ENCODE peak calls at places on chromosomes 12 and 14, in six cellular contexts. One of them, this sample, is unnamed.

GRCh38 chr14:45212231-45212630 is 40.8 kb downstream of the MIS18BP1 start:
- DNase-seq in HCT116: no peak
- DNase-seq in endothelial cell of umbilical vein: no peak
- DNase-seq in HepG2: no peak
- DNase-seq in GM23338: peak; percentile 55
- DNase-seq in K562: no peak
- DNase-seq in this sample: no peak

GRCh38 chr12:56634242-56634836 is 4.2 kb upstream of the BAZ2A start:
- DNase-seq in HCT116: peak; percentile 45
- DNase-seq in endothelial cell of umbilical vein: peak; percentile 23
- DNase-seq in HepG2: peak; percentile 70
- DNase-seq in GM23338: peak; percentile 95
- DNase-seq in K562: peak; percentile 73
- DNase-seq in this sample: no peak

GRCh38 chr14:53619625-53620324 is 336.9 kb downstream of the BMP4 start:
- DNase-seq in HCT116: no peak
- DNase-seq in endothelial cell of umbilical vein: no peak
- DNase-seq in HepG2: no peak
- DNase-seq in GM23338: no peak
- DNase-seq in K562: no peak
- DNase-seq in this sample: no peak

GRCh38 chr14:76776306-76777251 is 15.3 kb downstream of the VASH1 start:
- DNase-seq in HCT116: no peak
- DNase-seq in endothelial cell of umbilical vein: no peak
- DNase-seq in HepG2: peak; percentile 29
- DNase-seq in GM23338: no peak
- DNase-seq in K562: peak; percentile 17
- DNase-seq in this sample: no peak

GRCh38 chr14:34971381-34971780 is 11.4 kb upstream of the SRP54 start:
- DNase-seq in HCT116: no peak
- DNase-seq in endothelial cell of umbilical vein: peak; percentile 48
- DNase-seq in HepG2: no peak
- DNase-seq in GM23338: no peak
- DNase-seq in K562: no peak
- DNase-seq in this sample: no peak

GRCh38 chr12:6764011-6764828 is 1.9 kb upstream of the PTMS start:
- DNase-seq in HCT116: peak; percentile 99
- DNase-seq in endothelial cell of umbilical vein: peak; percentile 99
- DNase-seq in HepG2: peak; percentile 95
- DNase-seq in GM23338: peak; percentile 99
- DNase-seq in K562: peak; percentile 88
- DNase-seq in this sample: peak; percentile 98

GRCh38 chr12:727321-727720 is 25.1 kb upstream of the WNK1 start:
- DNase-seq in HCT116: no peak
- DNase-seq in endothelial cell of umbilical vein: no peak
- DNase-seq in HepG2: no peak
- DNase-seq in GM23338: no peak
- DNase-seq in K562: no peak
- DNase-seq in this sample: no peak

GRCh38 chr12:22312336-22312735 is 22.2 kb downstream of the ST8SIA1 start:
- DNase-seq in HCT116: no peak
- DNase-seq in endothelial cell of umbilical vein: no peak
- DNase-seq in HepG2: peak; percentile 5
- DNase-seq in GM23338: no peak
- DNase-seq in K562: no peak
- DNase-seq in this sample: no peak

GRCh38 chr12:15763336-15763735 is 25.9 kb downstream of the EPS8 start:
- DNase-seq in HCT116: no peak
- DNase-seq in endothelial cell of umbilical vein: no peak
- DNase-seq in HepG2: no peak
- DNase-seq in GM23338: no peak
- DNase-seq in K562: no peak
- DNase-seq in this sample: no peak

GRCh38 chr14:87411370-87411769 is 581.6 kb downstream of the GALC start:
- DNase-seq in HCT116: no peak
- DNase-seq in endothelial cell of umbilical vein: no peak
- DNase-seq in HepG2: no peak
- DNase-seq in GM23338: no peak
- DNase-seq in K562: no peak
- DNase-seq in this sample: no peak

GRCh38 chr12:21516281-21516680 is 9.8 kb upstream of the SPX start:
- DNase-seq in HCT116: no peak
- DNase-seq in endothelial cell of umbilical vein: no peak
- DNase-seq in HepG2: no peak
- DNase-seq in GM23338: no peak
- DNase-seq in K562: no peak
- DNase-seq in this sample: no peak

GRCh38 chr14:77154421-77154820 is 12.8 kb upstream of the ZDHHC22 start:
- DNase-seq in HCT116: no peak
- DNase-seq in endothelial cell of umbilical vein: no peak
- DNase-seq in HepG2: no peak
- DNase-seq in GM23338: no peak
- DNase-seq in K562: no peak
- DNase-seq in this sample: no peak

GRCh38 chr14:31781578-31781977 is 220.4 kb downstream of the NUBPL start:
- DNase-seq in HCT116: no peak
- DNase-seq in endothelial cell of umbilical vein: no peak
- DNase-seq in HepG2: no peak
- DNase-seq in GM23338: peak; percentile 45
- DNase-seq in K562: no peak
- DNase-seq in this sample: no peak

GRCh38 chr14:98070521-98070920 is 1201.5 kb downstream of the BCL11B start:
- DNase-seq in HCT116: no peak
- DNase-seq in endothelial cell of umbilical vein: no peak
- DNase-seq in HepG2: no peak
- DNase-seq in GM23338: no peak
- DNase-seq in K562: no peak
- DNase-seq in this sample: no peak

GRCh38 chr12:49283541-49284429 is 11.2 kb upstream of the PRPH start:
- DNase-seq in HCT116: no peak
- DNase-seq in endothelial cell of umbilical vein: no peak
- DNase-seq in HepG2: no peak
- DNase-seq in GM23338: peak; percentile 47
- DNase-seq in K562: peak; percentile 46
- DNase-seq in this sample: no peak

GRCh38 chr14:95281560-95282176 is 38.0 kb downstream of the CLMN start:
- DNase-seq in HCT116: no peak
- DNase-seq in endothelial cell of umbilical vein: no peak
- DNase-seq in HepG2: no peak
- DNase-seq in GM23338: no peak
- DNase-seq in K562: no peak
- DNase-seq in this sample: no peak
- TF ChIP-seq EZH2 in HCT116: no peak
- TF ChIP-seq EZH2 in endothelial cell of umbilical vein: no peak
- TF ChIP-seq EZH2 in HepG2: no peak
- TF ChIP-seq EZH2 in GM23338: no peak
- TF ChIP-seq EZH2 in K562: no peak
- TF ChIP-seq EZH2 in this sample: no peak

GRCh38 chr12:79561401-79562132 is 129.2 kb downstream of the PAWR start:
- DNase-seq in HCT116: no peak
- DNase-seq in endothelial cell of umbilical vein: no peak
- DNase-seq in HepG2: no peak
- DNase-seq in GM23338: peak; percentile 26
- DNase-seq in K562: no peak
- DNase-seq in this sample: no peak

GRCh38 chr12:79559591-79559990 is 131.2 kb downstream of the PAWR start:
- DNase-seq in HCT116: no peak
- DNase-seq in endothelial cell of umbilical vein: no peak
- DNase-seq in HepG2: no peak
- DNase-seq in GM23338: no peak
- DNase-seq in K562: no peak
- DNase-seq in this sample: no peak

GRCh38 chr12:79558924-79559469 is 131.8 kb downstream of the PAWR start:
- DNase-seq in HCT116: no peak
- DNase-seq in endothelial cell of umbilical vein: no peak
- DNase-seq in HepG2: no peak
- DNase-seq in GM23338: no peak
- DNase-seq in K562: no peak
- DNase-seq in this sample: no peak

GRCh38 chr12:79557690-79558315 is 133.0 kb downstream of the PAWR start:
- DNase-seq in HCT116: no peak
- DNase-seq in endothelial cell of umbilical vein: no peak
- DNase-seq in HepG2: no peak
- DNase-seq in GM23338: no peak
- DNase-seq in K562: no peak
- DNase-seq in this sample: no peak

GRCh38 chr12:79560165-79560889 is 130.4 kb downstream of the PAWR start:
- DNase-seq in HCT116: no peak
- DNase-seq in endothelial cell of umbilical vein: no peak
- DNase-seq in HepG2: peak; percentile 93
- DNase-seq in GM23338: no peak
- DNase-seq in K562: no peak
- DNase-seq in this sample: no peak
- H3K27ac ChIP-seq in HCT116: no peak overlapping the region
- H3K27ac ChIP-seq in endothelial cell of umbilical vein: no peak overlapping the region
- H3K27ac ChIP-seq in HepG2: peak overlapping the region; percentile 89
- H3K27ac ChIP-seq in GM23338: peak overlapping the region; percentile 23
- H3K27ac ChIP-seq in K562: no peak overlapping the region
- H3K27ac ChIP-seq in this sample: peak overlapping the region; percentile 38

DNA sequence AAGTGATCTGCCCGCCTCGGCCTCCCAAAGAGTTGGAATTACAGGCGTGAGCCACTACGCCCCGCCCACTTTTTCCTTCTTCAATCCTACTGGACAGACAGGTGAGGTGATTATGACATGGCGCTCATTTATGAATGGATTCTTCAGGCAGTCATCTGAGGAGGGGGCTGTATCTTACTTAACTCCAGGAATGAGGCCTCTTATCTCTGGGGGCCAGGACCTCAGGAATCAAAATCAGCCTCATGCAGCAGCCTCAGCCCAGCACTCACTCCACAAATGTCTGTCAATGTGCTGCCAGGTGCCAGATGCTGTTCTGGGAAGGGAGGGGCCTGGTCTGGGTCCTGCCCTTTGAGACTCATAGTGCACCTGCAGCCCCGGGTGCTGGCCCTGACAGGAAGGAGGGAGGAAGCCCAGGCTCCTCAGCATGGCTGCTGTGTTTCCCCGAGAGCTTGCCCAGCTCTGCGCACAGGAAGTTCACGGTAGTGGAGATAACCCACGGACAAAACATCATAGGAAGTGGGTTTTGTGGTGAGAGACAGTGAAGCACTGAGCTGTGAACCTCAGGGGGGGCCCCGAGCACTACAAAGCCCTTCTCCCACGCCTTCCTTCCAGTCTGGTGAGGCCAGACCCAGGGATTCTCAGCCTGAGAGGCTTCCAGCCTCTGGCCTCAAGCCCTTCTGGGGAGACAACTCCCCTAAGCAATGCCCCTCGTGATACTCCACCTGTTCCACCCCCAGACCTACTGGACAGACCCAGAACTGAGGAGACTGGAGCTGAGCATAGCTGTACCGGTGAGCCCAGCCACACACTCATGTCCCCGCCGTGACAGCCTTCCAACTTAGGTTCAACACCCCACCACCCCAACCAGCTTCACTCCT is 22.3 kb downstream of the GALNT6 start:
- DNase-seq in HCT116: no peak
- DNase-seq in endothelial cell of umbilical vein: peak; percentile 74
- DNase-seq in HepG2: no peak
- DNase-seq in GM23338: peak; percentile 55
- DNase-seq in K562: peak; percentile 81
- DNase-seq in this sample: no peak
- TF ChIP-seq POLR2AphosphoS5 in HCT116: no peak
- TF ChIP-seq POLR2AphosphoS5 in endothelial cell of umbilical vein: peak; percentile 98
- TF ChIP-seq POLR2AphosphoS5 in HepG2: no peak
- TF ChIP-seq POLR2AphosphoS5 in GM23338: no peak
- TF ChIP-seq POLR2AphosphoS5 in K562: peak; percentile 93
- TF ChIP-seq POLR2AphosphoS5 in this sample: no peak

GRCh38 chr12:98745578-98746391 is 100.7 kb downstream of the APAF1 start:
- DNase-seq in HCT116: no peak
- DNase-seq in endothelial cell of umbilical vein: peak; percentile 39
- DNase-seq in HepG2: no peak
- DNase-seq in GM23338: peak; percentile 57
- DNase-seq in K562: no peak
- DNase-seq in this sample: no peak
- TF ChIP-seq EZH2 in HCT116: no peak
- TF ChIP-seq EZH2 in endothelial cell of umbilical vein: no peak
- TF ChIP-seq EZH2 in HepG2: peak; percentile 36
- TF ChIP-seq EZH2 in GM23338: no peak
- TF ChIP-seq EZH2 in K562: no peak
- TF ChIP-seq EZH2 in this sample: no peak

DNA sequence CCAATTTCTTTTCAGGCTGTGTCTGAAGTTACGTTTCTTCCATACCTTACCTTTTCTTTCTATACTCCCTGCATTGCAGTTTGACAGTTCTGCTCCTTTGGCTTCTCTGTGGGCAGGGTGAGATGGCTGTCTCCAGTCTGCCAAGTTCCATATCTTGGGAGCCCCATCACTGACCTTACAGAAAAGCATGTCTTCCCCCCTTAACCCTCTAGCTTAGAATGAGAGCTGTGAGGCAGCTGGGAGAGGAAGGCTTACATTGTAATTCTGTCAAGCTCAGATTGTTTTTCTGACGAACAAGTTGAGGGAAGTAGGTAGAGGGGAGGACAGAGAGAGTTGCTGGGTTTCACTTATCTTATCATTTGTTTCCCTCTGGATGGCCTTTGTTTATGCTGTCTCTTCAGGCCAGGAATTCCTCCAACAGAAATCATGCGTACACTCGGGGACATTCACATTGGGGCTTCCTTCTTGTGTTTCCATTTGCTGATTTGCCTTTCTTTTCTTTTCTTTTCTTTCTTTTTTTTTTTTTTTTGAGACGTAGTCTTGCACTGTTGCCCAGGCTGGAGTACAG is 9.3 kb downstream of the DAAM1 start:
- DNase-seq in HCT116: no peak
- DNase-seq in endothelial cell of umbilical vein: peak; percentile 22
- DNase-seq in HepG2: no peak
- DNase-seq in GM23338: no peak
- DNase-seq in K562: peak; percentile 22
- DNase-seq in this sample: no peak
- H3K27ac ChIP-seq in HCT116: no peak overlapping the region
- H3K27ac ChIP-seq in endothelial cell of umbilical vein: no peak overlapping the region
- H3K27ac ChIP-seq in HepG2: no peak overlapping the region
- H3K27ac ChIP-seq in GM23338: no peak overlapping the region
- H3K27ac ChIP-seq in K562: no peak overlapping the region
- H3K27ac ChIP-seq in this sample: no peak overlapping the region

DNA sequence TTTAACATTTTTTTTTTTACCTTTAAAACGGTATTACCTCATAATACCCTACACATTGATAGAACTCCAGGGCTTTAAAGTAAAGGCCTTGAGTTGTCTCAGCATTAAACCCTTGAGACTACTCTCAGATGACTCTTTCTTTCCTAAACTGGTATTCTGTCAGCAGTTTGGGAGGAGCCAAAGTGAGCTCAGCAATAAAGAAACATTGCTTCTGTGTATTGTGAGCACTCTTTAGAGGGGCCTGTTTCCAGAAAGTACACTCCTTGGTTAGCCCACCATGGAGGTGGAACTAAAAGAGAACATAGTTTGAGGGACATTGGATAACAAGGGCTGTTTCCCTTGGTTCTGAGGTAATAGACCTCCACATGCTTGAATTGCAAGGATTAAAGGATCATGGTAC is 20.4 kb downstream of the MAP3K12 start:
- DNase-seq in HCT116: no peak
- DNase-seq in endothelial cell of umbilical vein: no peak
- DNase-seq in HepG2: no peak
- DNase-seq in GM23338: no peak
- DNase-seq in K562: no peak
- DNase-seq in this sample: no peak
- TF ChIP-seq POLR2AphosphoS5 in HCT116: no peak
- TF ChIP-seq POLR2AphosphoS5 in endothelial cell of umbilical vein: no peak
- TF ChIP-seq POLR2AphosphoS5 in HepG2: no peak
- TF ChIP-seq POLR2AphosphoS5 in GM23338: no peak
- TF ChIP-seq POLR2AphosphoS5 in K562: no peak
- TF ChIP-seq POLR2AphosphoS5 in this sample: no peak

GRCh38 chr12:111035578-111036301 is 115.4 kb upstream of the MYL2 start:
- DNase-seq in HCT116: no peak
- DNase-seq in endothelial cell of umbilical vein: no peak
- DNase-seq in HepG2: no peak
- DNase-seq in GM23338: peak; percentile 84
- DNase-seq in K562: no peak
- DNase-seq in this sample: no peak
- TF ChIP-seq EZH2 in HCT116: no peak
- TF ChIP-seq EZH2 in endothelial cell of umbilical vein: peak; percentile 84
- TF ChIP-seq EZH2 in HepG2: peak; percentile 15
- TF ChIP-seq EZH2 in GM23338: no peak
- TF ChIP-seq EZH2 in K562: no peak
- TF ChIP-seq EZH2 in this sample: no peak